ENCODE peak calls at places on chromosome 6, in six cellular contexts. One of them, this sample, is unnamed.

GRCh38 chr6:1485678-1486077 is 96.3 kb downstream of the FOXF2 start:
- DNase-seq in tibial nerve: no peak
- DNase-seq in activated CD4-positive, alpha-beta T cell treated with anti-CD3 and anti-CD28 coated beads for 4 hours: no peak
- DNase-seq in amniotic epithelial cell: peak
- DNase-seq in upper lobe of right lung: no peak
- DNase-seq in T-helper 1 cell: no peak
- DNase-seq in this sample: peak

GRCh38 chr6:97586344-97586743 is 303.3 kb upstream of the MMS22L start:
- DNase-seq in upper lobe of right lung: no peak
- DNase-seq in amniotic epithelial cell: peak
- DNase-seq in activated CD4-positive, alpha-beta T cell treated with anti-CD3 and anti-CD28 coated beads for 4 hours: no peak
- DNase-seq in T-helper 1 cell: no peak
- DNase-seq in tibial nerve: no peak
- DNase-seq in this sample: peak

GRCh38 chr6:145091102-145091826 is 644.1 kb downstream of the EPM2A start:
- DNase-seq in T-helper 1 cell: no peak
- DNase-seq in tibial nerve: no peak
- DNase-seq in activated CD4-positive, alpha-beta T cell treated with anti-CD3 and anti-CD28 coated beads for 4 hours: no peak
- DNase-seq in upper lobe of right lung: no peak
- DNase-seq in amniotic epithelial cell: no peak
- DNase-seq in this sample: no peak

GRCh38 chr6:26220353-26220970 is 133.2 kb downstream of the HFE start:
- DNase-seq in activated CD4-positive, alpha-beta T cell treated with anti-CD3 and anti-CD28 coated beads for 4 hours: no peak
- DNase-seq in tibial nerve: no peak
- DNase-seq in upper lobe of right lung: no peak
- DNase-seq in T-helper 1 cell: no peak
- DNase-seq in amniotic epithelial cell: no peak
- DNase-seq in this sample: no peak

GRCh38 chr6:156807028-156807427 is 29.9 kb downstream of the ARID1B start:
- DNase-seq in upper lobe of right lung: no peak
- DNase-seq in T-helper 1 cell: no peak
- DNase-seq in tibial nerve: no peak
- DNase-seq in activated CD4-positive, alpha-beta T cell treated with anti-CD3 and anti-CD28 coated beads for 4 hours: no peak
- DNase-seq in amniotic epithelial cell: no peak
- DNase-seq in this sample: no peak

GRCh38 chr6:152401978-152402377 is 235.2 kb downstream of the SYNE1 start:
- DNase-seq in T-helper 1 cell: no peak
- DNase-seq in amniotic epithelial cell: peak
- DNase-seq in tibial nerve: no peak
- DNase-seq in upper lobe of right lung: no peak
- DNase-seq in activated CD4-positive, alpha-beta T cell treated with anti-CD3 and anti-CD28 coated beads for 4 hours: no peak
- DNase-seq in this sample: peak

GRCh38 chr6:23137596-23137995 is 568.2 kb downstream of the HDGFL1 start:
- DNase-seq in upper lobe of right lung: no peak
- DNase-seq in activated CD4-positive, alpha-beta T cell treated with anti-CD3 and anti-CD28 coated beads for 4 hours: no peak
- DNase-seq in T-helper 1 cell: no peak
- DNase-seq in tibial nerve: no peak
- DNase-seq in amniotic epithelial cell: peak
- DNase-seq in this sample: peak

GRCh38 chr6:56072856-56073255 is 174.5 kb downstream of the COL21A1 start:
- DNase-seq in activated CD4-positive, alpha-beta T cell treated with anti-CD3 and anti-CD28 coated beads for 4 hours: no peak
- DNase-seq in tibial nerve: no peak
- DNase-seq in amniotic epithelial cell: peak
- DNase-seq in T-helper 1 cell: no peak
- DNase-seq in upper lobe of right lung: no peak
- DNase-seq in this sample: no peak